ENCODE peak calls at places on chromosomes 5 and 9, in four cellular contexts. One of them, this sample, is unnamed.
A peak's percentile ranks its signal among the peaks of the same experiment; 100 is the strongest.

GRCh38 chr9:76634356-76635054 is 129.7 kb upstream of the PCA3 start:
- DNase-seq in HepG2: peak; percentile 15
- DNase-seq in GM12878: no peak
- DNase-seq in K562: peak; percentile 8
- DNase-seq in this sample: no peak

GRCh38 chr9:108813951-108814601 is 41.7 kb downstream of the ACTL7B start:
- DNase-seq in HepG2: peak; percentile 58
- DNase-seq in GM12878: no peak
- DNase-seq in K562: no peak
- DNase-seq in this sample: no peak

GRCh38 chr5:82403724-82404123 is 125.6 kb upstream of the RPS23 start:
- DNase-seq in HepG2: no peak
- DNase-seq in GM12878: no peak
- DNase-seq in K562: no peak
- DNase-seq in this sample: no peak

GRCh38 chr9:4214506-4214905 is 85.4 kb downstream of the GLIS3 start:
- DNase-seq in HepG2: no peak
- DNase-seq in GM12878: no peak
- DNase-seq in K562: no peak
- DNase-seq in this sample: no peak

GRCh38 chr9:93576296-93577044 is at the start of gene PHF2:
- DNase-seq in HepG2: no peak
- DNase-seq in GM12878: no peak
- DNase-seq in K562: peak; percentile 76
- DNase-seq in this sample: peak; percentile 49

GRCh38 chr5:174204914-174205313 is 159.4 kb downstream of the NSG2 start:
- DNase-seq in HepG2: no peak
- DNase-seq in GM12878: no peak
- DNase-seq in K562: no peak
- DNase-seq in this sample: no peak

GRCh38 chr5:139146809-139147742 is 51.1 kb downstream of the SIL1 start:
- DNase-seq in HepG2: no peak
- DNase-seq in GM12878: no peak
- DNase-seq in K562: no peak
- DNase-seq in this sample: no peak

GRCh38 chr5:96816430-96816939 is 8.7 kb upstream of the ERAP1 start:
- DNase-seq in HepG2: no peak
- DNase-seq in GM12878: peak; percentile 90
- DNase-seq in K562: no peak
- DNase-seq in this sample: no peak

GRCh38 chr5:98631311-98632054 is 142.0 kb upstream of the RGMB start:
- DNase-seq in HepG2: no peak
- DNase-seq in GM12878: no peak
- DNase-seq in K562: no peak
- DNase-seq in this sample: no peak

GRCh38 chr9:27261517-27262211 is 35.3 kb downstream of the EQTN start:
- DNase-seq in HepG2: peak; percentile 58
- DNase-seq in GM12878: no peak
- DNase-seq in K562: no peak
- DNase-seq in this sample: no peak

GRCh38 chr5:11912-12311 is 80.1 kb upstream of the PLEKHG4B start:
- DNase-seq in HepG2: no peak
- DNase-seq in GM12878: no peak
- DNase-seq in K562: no peak
- DNase-seq in this sample: no peak

GRCh38 chr5:80153586-80154126 is 102.2 kb downstream of the SERINC5 start:
- DNase-seq in HepG2: peak; percentile 82
- DNase-seq in GM12878: no peak
- DNase-seq in K562: no peak
- DNase-seq in this sample: no peak

GRCh38 chr5:96852769-96853168 is 23.5 kb upstream of the ERAP2 start:
- DNase-seq in HepG2: no peak
- DNase-seq in GM12878: no peak
- DNase-seq in K562: no peak
- DNase-seq in this sample: no peak

GRCh38 chr5:147188200-147189108 is 46.4 kb upstream of the STK32A start:
- DNase-seq in HepG2: peak; percentile 66
- DNase-seq in GM12878: no peak
- DNase-seq in K562: peak; percentile 53
- DNase-seq in this sample: peak; percentile 63

GRCh38 chr5:151592855-151593408 is 1.8 kb upstream of the FAT2 start:
- DNase-seq in HepG2: peak; percentile 66
- DNase-seq in GM12878: no peak
- DNase-seq in K562: no peak
- DNase-seq in this sample: no peak

GRCh38 chr9:132042324-132042723 is 37.3 kb downstream of the MED27 start:
- DNase-seq in HepG2: no peak
- DNase-seq in GM12878: no peak
- DNase-seq in K562: peak; percentile 37
- DNase-seq in this sample: no peak

GRCh38 chr5:80837679-80838078 is 122.5 kb upstream of the RASGRF2 start:
- DNase-seq in HepG2: no peak
- DNase-seq in GM12878: peak; percentile 31
- DNase-seq in K562: no peak
- DNase-seq in this sample: no peak

GRCh38 chr9:105856020-105856419 is 161.7 kb downstream of the TMEM38B start:
- DNase-seq in HepG2: no peak
- DNase-seq in GM12878: no peak
- DNase-seq in K562: no peak
- DNase-seq in this sample: no peak

GRCh38 chr5:76544268-76544926 is 78.8 kb downstream of the F2RL2 start:
- DNase-seq in HepG2: peak; percentile 70
- DNase-seq in GM12878: peak; percentile 25
- DNase-seq in K562: peak; percentile 40
- DNase-seq in this sample: peak; percentile 54

GRCh38 chr5:133091034-133091433 is 39.2 kb downstream of the HSPA4 start:
- DNase-seq in HepG2: no peak
- DNase-seq in GM12878: no peak
- DNase-seq in K562: no peak
- DNase-seq in this sample: no peak

GRCh38 chr5:61329729-61330128 is 2.3 kb upstream of the ZSWIM6 start:
- DNase-seq in HepG2: peak; percentile 17
- DNase-seq in GM12878: no peak
- DNase-seq in K562: no peak
- DNase-seq in this sample: no peak

GRCh38 chr9:110895141-110895912 is 142.9 kb downstream of the LPAR1 start:
- DNase-seq in HepG2: no peak
- DNase-seq in GM12878: no peak
- DNase-seq in K562: no peak
- DNase-seq in this sample: no peak

GRCh38 chr5:92378961-92379611 is 996.0 kb upstream of the ARRDC3 start:
- DNase-seq in HepG2: no peak
- DNase-seq in GM12878: no peak
- DNase-seq in K562: no peak
- DNase-seq in this sample: no peak

GRCh38 chr5:156913719-156914370 is 49.2 kb downstream of the TIMD4 start:
- DNase-seq in HepG2: no peak
- DNase-seq in GM12878: peak; percentile 68
- DNase-seq in K562: no peak
- DNase-seq in this sample: no peak

GRCh38 chr9:91483189-91483691 is 59.6 kb upstream of the NFIL3 start:
- DNase-seq in HepG2: no peak
- DNase-seq in GM12878: no peak
- DNase-seq in K562: no peak
- DNase-seq in this sample: no peak
- TF ChIP-seq FOXK2 in HepG2: no peak
- TF ChIP-seq FOXK2 in GM12878: no peak
- TF ChIP-seq FOXK2 in K562: no peak
- TF ChIP-seq FOXK2 in this sample: no peak

GRCh38 chr5:53469946-53470687 is 10.3 kb upstream of the FST start:
- DNase-seq in HepG2: no peak
- DNase-seq in GM12878: no peak
- DNase-seq in K562: no peak
- DNase-seq in this sample: no peak
- TF ChIP-seq FOXK2 in HepG2: no peak
- TF ChIP-seq FOXK2 in GM12878: no peak
- TF ChIP-seq FOXK2 in K562: no peak
- TF ChIP-seq FOXK2 in this sample: no peak

GRCh38 chr9:82584349-82584846 is 478.5 kb downstream of the RASEF start:
- DNase-seq in HepG2: no peak
- DNase-seq in GM12878: no peak
- DNase-seq in K562: no peak
- DNase-seq in this sample: no peak
- TF ChIP-seq FOXK2 in HepG2: no peak
- TF ChIP-seq FOXK2 in GM12878: no peak
- TF ChIP-seq FOXK2 in K562: no peak
- TF ChIP-seq FOXK2 in this sample: no peak

GRCh38 chr5:69276422-69277174 is 41.9 kb downstream of the CDK7 start:
- DNase-seq in HepG2: peak; percentile 87
- DNase-seq in GM12878: no peak
- DNase-seq in K562: no peak
- DNase-seq in this sample: no peak

GRCh38 chr5:69275563-69275962 is 40.9 kb downstream of the CDK7 start:
- DNase-seq in HepG2: no peak
- DNase-seq in GM12878: no peak
- DNase-seq in K562: no peak
- DNase-seq in this sample: no peak

GRCh38 chr5:69268899-69269298 is 34.2 kb downstream of the CDK7 start:
- DNase-seq in HepG2: no peak
- DNase-seq in GM12878: no peak
- DNase-seq in K562: no peak
- DNase-seq in this sample: no peak

GRCh38 chr5:69270827-69271226 is 36.1 kb downstream of the CDK7 start:
- DNase-seq in HepG2: no peak
- DNase-seq in GM12878: no peak
- DNase-seq in K562: no peak
- DNase-seq in this sample: no peak

GRCh38 chr5:69271376-69271775 is 36.7 kb downstream of the CDK7 start:
- DNase-seq in HepG2: no peak
- DNase-seq in GM12878: no peak
- DNase-seq in K562: no peak
- DNase-seq in this sample: no peak
- TF ChIP-seq FOXK2 in HepG2: no peak
- TF ChIP-seq FOXK2 in GM12878: no peak
- TF ChIP-seq FOXK2 in K562: no peak
- TF ChIP-seq FOXK2 in this sample: no peak

GRCh38 chr9:13915591-13916301 is 398.2 kb downstream of the NFIB start:
- DNase-seq in HepG2: no peak
- DNase-seq in GM12878: no peak
- DNase-seq in K562: no peak
- DNase-seq in this sample: peak; percentile 12

GRCh38 chr9:13915131-13915530 is 398.8 kb downstream of the NFIB start:
- DNase-seq in HepG2: no peak
- DNase-seq in GM12878: no peak
- DNase-seq in K562: no peak
- DNase-seq in this sample: no peak

GRCh38 chr9:13911473-13911872 is 402.5 kb downstream of the NFIB start:
- DNase-seq in HepG2: no peak
- DNase-seq in GM12878: no peak
- DNase-seq in K562: no peak
- DNase-seq in this sample: no peak
- TF ChIP-seq FOXK2 in HepG2: no peak
- TF ChIP-seq FOXK2 in GM12878: no peak
- TF ChIP-seq FOXK2 in K562: no peak
- TF ChIP-seq FOXK2 in this sample: no peak

GRCh38 chr9:94867281-94867841 is 140.9 kb downstream of the AOPEP start:
- DNase-seq in HepG2: peak; percentile 89
- DNase-seq in GM12878: no peak
- DNase-seq in K562: peak; percentile 66
- DNase-seq in this sample: peak; percentile 32
- TF ChIP-seq FOXK2 in HepG2: no peak
- TF ChIP-seq FOXK2 in GM12878: no peak
- TF ChIP-seq FOXK2 in K562: no peak
- TF ChIP-seq FOXK2 in this sample: no peak

GRCh38 chr5:166363071-166363470 is 1928.4 kb upstream of the WWC1 start:
- DNase-seq in HepG2: no peak
- DNase-seq in GM12878: no peak
- DNase-seq in K562: no peak
- DNase-seq in this sample: no peak
- TF ChIP-seq FOXK2 in HepG2: no peak
- TF ChIP-seq FOXK2 in GM12878: no peak
- TF ChIP-seq FOXK2 in K562: no peak
- TF ChIP-seq FOXK2 in this sample: no peak

This sample was measured in HEK293T.